ENCODE peak calls at places on chromosomes 5 and 9, in seven cellular contexts. One of them, this sample, is unnamed.
A peak's percentile ranks its signal among the peaks of the same experiment; 100 is the strongest.

GRCh38 chr5:172370648-172371248 is 83.6 kb downstream of the SH3PXD2B start:
- DNase-seq in heart left ventricle: no peak
- DNase-seq in heart right ventricle: no peak
- DNase-seq in kidney tubule cell: peak; percentile 46
- DNase-seq in COR-L47: no peak
- DNase-seq in astrocyte: peak; percentile 23
- DNase-seq in endothelial cell: peak; percentile 23
- DNase-seq in this sample: peak; percentile 83

GRCh38 chr5:172102913-172103629 is 85.0 kb downstream of the STK10 start:
- DNase-seq in heart left ventricle: peak; percentile 41
- DNase-seq in heart right ventricle: peak; percentile 49
- DNase-seq in kidney tubule cell: peak; percentile 91
- DNase-seq in COR-L47: no peak
- DNase-seq in astrocyte: peak; percentile 98
- DNase-seq in endothelial cell: peak; percentile 46
- DNase-seq in this sample: no peak

GRCh38 chr5:10588109-10588775 is 24.4 kb downstream of the ANKRD33B start:
- DNase-seq in heart left ventricle: no peak
- DNase-seq in heart right ventricle: no peak
- DNase-seq in kidney tubule cell: no peak
- DNase-seq in COR-L47: no peak
- DNase-seq in astrocyte: no peak
- DNase-seq in endothelial cell: no peak
- DNase-seq in this sample: no peak

GRCh38 chr5:132272341-132273210 is 15.1 kb downstream of the PDLIM4 start:
- DNase-seq in heart left ventricle: no peak
- DNase-seq in heart right ventricle: peak; percentile 60
- DNase-seq in kidney tubule cell: peak; percentile 72
- DNase-seq in COR-L47: peak; percentile 10
- DNase-seq in astrocyte: no peak
- DNase-seq in endothelial cell: peak; percentile 85
- DNase-seq in this sample: peak; percentile 57

GRCh38 chr5:168260353-168261211 is 30.9 kb upstream of the WWC1 start:
- DNase-seq in heart left ventricle: no peak
- DNase-seq in heart right ventricle: no peak
- DNase-seq in kidney tubule cell: no peak
- DNase-seq in COR-L47: no peak
- DNase-seq in astrocyte: no peak
- DNase-seq in endothelial cell: no peak
- DNase-seq in this sample: no peak

GRCh38 chr9:88310310-88310980 is 77.8 kb upstream of the SPIN1 start:
- DNase-seq in heart left ventricle: no peak
- DNase-seq in heart right ventricle: no peak
- DNase-seq in kidney tubule cell: no peak
- DNase-seq in COR-L47: no peak
- DNase-seq in astrocyte: no peak
- DNase-seq in endothelial cell: peak; percentile 6
- DNase-seq in this sample: no peak

GRCh38 chr5:125575561-125576504 is 829.4 kb upstream of the ZNF608 start:
- DNase-seq in heart left ventricle: no peak
- DNase-seq in heart right ventricle: no peak
- DNase-seq in kidney tubule cell: no peak
- DNase-seq in COR-L47: peak; percentile 66
- DNase-seq in astrocyte: no peak
- DNase-seq in endothelial cell: no peak
- DNase-seq in this sample: no peak

GRCh38 chr5:178288373-178289368 is 56.1 kb upstream of the PHYKPL start:
- DNase-seq in heart left ventricle: no peak
- DNase-seq in heart right ventricle: peak; percentile 7
- DNase-seq in kidney tubule cell: peak; percentile 92
- DNase-seq in COR-L47: no peak
- DNase-seq in astrocyte: no peak
- DNase-seq in endothelial cell: no peak
- DNase-seq in this sample: no peak

GRCh38 chr9:105047652-105048031 is 119.7 kb upstream of the ABCA1 start:
- DNase-seq in heart left ventricle: no peak
- DNase-seq in heart right ventricle: no peak
- DNase-seq in kidney tubule cell: peak; percentile 76
- DNase-seq in COR-L47: no peak
- DNase-seq in astrocyte: no peak
- DNase-seq in endothelial cell: no peak
- DNase-seq in this sample: no peak